ENCODE peak calls at places on chromosomes 12 and 14, in eight cellular contexts. M is adrenal gland; X is RPMI8226; V is mesothelial cell of epicardium; I is stimulated activated CD8-positive, alpha-beta memory T cell treated with anti-CD3 and anti-CD28 coated beads, Interleukin-15, amount 100 ng/mL, for 1 hour; T is hippocampal formation; H is activated CD4-positive, CD25-positive, alpha-beta regulatory T cell treated with anti-CD3 and anti-CD28 coated beads, Interleukin-2, amount 50 U/mL, for 72 hours; S is endothelial cell. E is an unnamed sample.

GRCh38 chr14:89988787-89989186 is 33.1 kb downstream of the TDP1 start:
- DNase-seq in M (no peak), X (no peak), V (no peak), I (no peak), T (no peak), H (no peak), S (no peak), E (no peak)

GRCh38 chr12:69435644-69436043 is 34.5 kb upstream of the FRS2 start:
- DNase-seq in M (no peak), X (no peak), V (no peak), I (no peak), T (no peak), H (no peak), S (no peak), E (no peak)

GRCh38 chr14:106436310-106436905 is 910.0 kb downstream of the TMEM121 start:
- DNase-seq in M (peak; percentile 24), X (no peak), V (no peak), I (peak; percentile 47), T (no peak), H (peak; percentile 51), S (no peak), E (no peak)

GRCh38 chr14:100069161-100069800 is 4.1 kb downstream of the EVL start:
- DNase-seq in M (no peak), X (no peak), V (no peak), I (no peak), T (no peak), H (no peak), S (no peak), E (no peak)

GRCh38 chr12:18552829-18553228 is 185.0 kb downstream of the PLCZ1 start:
- DNase-seq in M (no peak), X (no peak), V (no peak), I (no peak), T (no peak), H (no peak), S (no peak), E (no peak)

GRCh38 chr12:80183939-80184338 is 84.6 kb downstream of the OTOGL start:
- DNase-seq in M (no peak), X (no peak), V (no peak), I (no peak), T (no peak), H (no peak), S (no peak), E (no peak)

GRCh38 chr14:24353551-24354529 is 14.0 kb upstream of the RIPK3 start:
- DNase-seq in M (no peak), X (no peak), V (no peak), I (no peak), T (no peak), H (no peak), S (no peak), E (no peak)

GRCh38 chr12:32650508-32650907 is 28.6 kb upstream of the DNM1L start:
- DNase-seq in M (no peak), X (no peak), V (no peak), I (no peak), T (no peak), H (no peak), S (no peak), E (no peak)

GRCh38 chr12:6559500-6559899 is 3.7 kb upstream of the IFFO1 start:
- DNase-seq in M (no peak), X (no peak), V (no peak), I (no peak), T (no peak), H (no peak), S (no peak), E (no peak)

GRCh38 chr12:47636908-47637780 is 68.7 kb downstream of the RPAP3 start:
- DNase-seq in M (no peak), X (peak; percentile 60), V (no peak), I (no peak), T (no peak), H (peak; percentile 64), S (no peak), E (no peak)

GRCh38 chr12:122080149-122081107 is 1.9 kb downstream of the MLXIP start:
- DNase-seq in M (peak; percentile 74), X (peak; percentile 89), V (no peak), I (no peak), T (peak; percentile 34), H (no peak), S (no peak), E (peak; percentile 81)

GRCh38 chr12:107122452-107122958 is 29.2 kb upstream of the CRY1 start:
- DNase-seq in M (no peak), X (no peak), V (no peak), I (no peak), T (no peak), H (no peak), S (no peak), E (no peak)

GRCh38 chr12:57242691-57243454 is 8.1 kb downstream of the STAC3 start:
- DNase-seq in M (no peak), X (peak; percentile 94), V (peak; percentile 68), I (peak; percentile 40), T (peak; percentile 34), H (peak; percentile 72), S (peak; percentile 89), E (no peak)

GRCh38 chr12:632102-632696 is 31.0 kb downstream of the NINJ2 start:
- DNase-seq in M (no peak), X (no peak), V (no peak), I (no peak), T (no peak), H (no peak), S (no peak), E (peak; percentile 64)

GRCh38 chr14:61322011-61322798 is 826 bp downstream of the PRKCH start:
- DNase-seq in M (peak; percentile 32), X (no peak), V (no peak), I (no peak), T (no peak), H (peak; percentile 54), S (no peak), E (no peak)

GRCh38 chr12:23813206-23813605 is 136.3 kb downstream of the SOX5 start:
- DNase-seq in M (no peak), X (no peak), V (no peak), I (no peak), T (no peak), H (no peak), S (no peak), E (no peak)

GRCh38 chr12:33546004-33546403 is 106.4 kb upstream of the SYT10 start:
- DNase-seq in M (no peak), X (no peak), V (no peak), I (no peak), T (no peak), H (no peak), S (no peak), E (no peak)

GRCh38 chr12:65845751-65846537 is 21.7 kb downstream of the HMGA2 start:
- DNase-seq in M (no peak), X (no peak), V (no peak), I (no peak), T (no peak), H (no peak), S (no peak), E (no peak)

E was measured in AG04450.